ENCODE peak calls at places on chromosomes 2 and 18, in six cellular contexts. One of them, this sample, is unnamed.

GRCh38 chr18:26051845-26052244 is 38.6 kb downstream of the SS18 start:
- DNase-seq in AG20443: no peak
- DNase-seq in glomerular endothelial cell: no peak
- DNase-seq in NCI-H2171 treated with DMSO at 0.1 percent for 48 hours: no peak
- DNase-seq in stimulated activated CD4-positive, alpha-beta T cell treated with anti-CD3 and anti-CD28 coated beads, Interleukin-15, amount 100 ng/mL, for 24 hours: no peak
- DNase-seq in AG04450: no peak
- DNase-seq in this sample: no peak

GRCh38 chr18:80070825-80071224 is 36.6 kb downstream of the RBFA start:
- DNase-seq in AG20443: no peak
- DNase-seq in glomerular endothelial cell: no peak
- DNase-seq in NCI-H2171 treated with DMSO at 0.1 percent for 48 hours: no peak
- DNase-seq in stimulated activated CD4-positive, alpha-beta T cell treated with anti-CD3 and anti-CD28 coated beads, Interleukin-15, amount 100 ng/mL, for 24 hours: no peak
- DNase-seq in AG04450: no peak
- DNase-seq in this sample: no peak

GRCh38 chr18:32383040-32383819 is 87.5 kb downstream of the GAREM1 start:
- DNase-seq in AG20443: peak; percentile 69
- DNase-seq in glomerular endothelial cell: peak; percentile 97
- DNase-seq in NCI-H2171 treated with DMSO at 0.1 percent for 48 hours: peak; percentile 23
- DNase-seq in stimulated activated CD4-positive, alpha-beta T cell treated with anti-CD3 and anti-CD28 coated beads, Interleukin-15, amount 100 ng/mL, for 24 hours: no peak
- DNase-seq in AG04450: peak; percentile 83
- DNase-seq in this sample: peak; percentile 1

GRCh38 chr2:45264227-45265225 is 255.3 kb upstream of the SIX2 start:
- DNase-seq in AG20443: no peak
- DNase-seq in glomerular endothelial cell: no peak
- DNase-seq in NCI-H2171 treated with DMSO at 0.1 percent for 48 hours: no peak
- DNase-seq in stimulated activated CD4-positive, alpha-beta T cell treated with anti-CD3 and anti-CD28 coated beads, Interleukin-15, amount 100 ng/mL, for 24 hours: peak; percentile 16
- DNase-seq in AG04450: no peak
- DNase-seq in this sample: peak; percentile 73

GRCh38 chr2:121502246-121502645 is 28.4 kb upstream of the RNU4ATAC start:
- DNase-seq in AG20443: peak; percentile 30
- DNase-seq in glomerular endothelial cell: no peak
- DNase-seq in NCI-H2171 treated with DMSO at 0.1 percent for 48 hours: no peak
- DNase-seq in stimulated activated CD4-positive, alpha-beta T cell treated with anti-CD3 and anti-CD28 coated beads, Interleukin-15, amount 100 ng/mL, for 24 hours: no peak
- DNase-seq in AG04450: no peak
- DNase-seq in this sample: peak; percentile 96

GRCh38 chr18:50697509-50697908 is 122.3 kb downstream of the MRO start:
- DNase-seq in AG20443: no peak
- DNase-seq in glomerular endothelial cell: no peak
- DNase-seq in NCI-H2171 treated with DMSO at 0.1 percent for 48 hours: no peak
- DNase-seq in stimulated activated CD4-positive, alpha-beta T cell treated with anti-CD3 and anti-CD28 coated beads, Interleukin-15, amount 100 ng/mL, for 24 hours: no peak
- DNase-seq in AG04450: no peak
- DNase-seq in this sample: no peak

GRCh38 chr2:200408428-200409311 is 101.2 kb downstream of the KCTD18 start:
- DNase-seq in AG20443: peak; percentile 78
- DNase-seq in glomerular endothelial cell: no peak
- DNase-seq in NCI-H2171 treated with DMSO at 0.1 percent for 48 hours: no peak
- DNase-seq in stimulated activated CD4-positive, alpha-beta T cell treated with anti-CD3 and anti-CD28 coated beads, Interleukin-15, amount 100 ng/mL, for 24 hours: no peak
- DNase-seq in AG04450: peak; percentile 82
- DNase-seq in this sample: peak; percentile 91

GRCh38 chr2:240248981-240249422 is 108.5 kb upstream of the OTOS start:
- DNase-seq in AG20443: peak; percentile 1
- DNase-seq in glomerular endothelial cell: no peak
- DNase-seq in NCI-H2171 treated with DMSO at 0.1 percent for 48 hours: no peak
- DNase-seq in stimulated activated CD4-positive, alpha-beta T cell treated with anti-CD3 and anti-CD28 coated beads, Interleukin-15, amount 100 ng/mL, for 24 hours: no peak
- DNase-seq in AG04450: no peak
- DNase-seq in this sample: no peak

GRCh38 chr2:13040043-13040442 is 323.3 kb downstream of the TRIB2 start:
- DNase-seq in AG20443: no peak
- DNase-seq in glomerular endothelial cell: no peak
- DNase-seq in NCI-H2171 treated with DMSO at 0.1 percent for 48 hours: no peak
- DNase-seq in stimulated activated CD4-positive, alpha-beta T cell treated with anti-CD3 and anti-CD28 coated beads, Interleukin-15, amount 100 ng/mL, for 24 hours: no peak
- DNase-seq in AG04450: no peak
- DNase-seq in this sample: no peak

GRCh38 chr2:128623776-128624424 is 305.2 kb upstream of the HS6ST1 start:
- DNase-seq in AG20443: peak; percentile 93
- DNase-seq in glomerular endothelial cell: no peak
- DNase-seq in NCI-H2171 treated with DMSO at 0.1 percent for 48 hours: peak; percentile 95
- DNase-seq in stimulated activated CD4-positive, alpha-beta T cell treated with anti-CD3 and anti-CD28 coated beads, Interleukin-15, amount 100 ng/mL, for 24 hours: peak; percentile 23
- DNase-seq in AG04450: peak; percentile 79
- DNase-seq in this sample: peak; percentile 54

GRCh38 chr2:164840458-164840929 is 1.1 kb downstream of the COBLL1 start:
- DNase-seq in AG20443: peak; percentile 45
- DNase-seq in glomerular endothelial cell: no peak
- DNase-seq in NCI-H2171 treated with DMSO at 0.1 percent for 48 hours: peak; percentile 89
- DNase-seq in stimulated activated CD4-positive, alpha-beta T cell treated with anti-CD3 and anti-CD28 coated beads, Interleukin-15, amount 100 ng/mL, for 24 hours: peak; percentile 5
- DNase-seq in AG04450: no peak
- DNase-seq in this sample: peak; percentile 11

GRCh38 chr2:197089659-197090058 is 163.2 kb upstream of the PGAP1 start:
- DNase-seq in AG20443: no peak
- DNase-seq in glomerular endothelial cell: no peak
- DNase-seq in NCI-H2171 treated with DMSO at 0.1 percent for 48 hours: no peak
- DNase-seq in stimulated activated CD4-positive, alpha-beta T cell treated with anti-CD3 and anti-CD28 coated beads, Interleukin-15, amount 100 ng/mL, for 24 hours: no peak
- DNase-seq in AG04450: no peak
- DNase-seq in this sample: no peak

GRCh38 chr2:170361359-170361936 is 183.5 kb downstream of the MYO3B start:
- DNase-seq in AG20443: peak; percentile 41
- DNase-seq in glomerular endothelial cell: peak; percentile 27
- DNase-seq in NCI-H2171 treated with DMSO at 0.1 percent for 48 hours: peak; percentile 53
- DNase-seq in stimulated activated CD4-positive, alpha-beta T cell treated with anti-CD3 and anti-CD28 coated beads, Interleukin-15, amount 100 ng/mL, for 24 hours: peak; percentile 73
- DNase-seq in AG04450: no peak
- DNase-seq in this sample: peak; percentile 41

GRCh38 chr2:174595904-174596397 is 1.7 kb downstream of the WIPF1 start:
- DNase-seq in AG20443: no peak
- DNase-seq in glomerular endothelial cell: no peak
- DNase-seq in NCI-H2171 treated with DMSO at 0.1 percent for 48 hours: no peak
- DNase-seq in stimulated activated CD4-positive, alpha-beta T cell treated with anti-CD3 and anti-CD28 coated beads, Interleukin-15, amount 100 ng/mL, for 24 hours: no peak
- DNase-seq in AG04450: no peak
- DNase-seq in this sample: no peak

GRCh38 chr2:3296182-3296972 is 81.2 kb downstream of the EIPR1 start:
- DNase-seq in AG20443: no peak
- DNase-seq in glomerular endothelial cell: no peak
- DNase-seq in NCI-H2171 treated with DMSO at 0.1 percent for 48 hours: no peak
- DNase-seq in stimulated activated CD4-positive, alpha-beta T cell treated with anti-CD3 and anti-CD28 coated beads, Interleukin-15, amount 100 ng/mL, for 24 hours: no peak
- DNase-seq in AG04450: no peak
- DNase-seq in this sample: no peak